ENCODE peak calls at places on chromosomes 2 and 18, in eight cellular contexts. S is NCI-H748 treated with DMSO at 0.1 percent for 48 hours; N is effector CD4-positive, alpha-beta T cell; K is psoas muscle; F is heart left ventricle; I is upper lobe of right lung; A is COR-L47; Z is A172. J is an unnamed sample.

GRCh38 chr2:223054193-223054781 is 2.3 kb downstream of the KCNE4 start:
- DNase-seq in N (no peak), A (no peak), I (no peak), S (no peak), F (peak; percentile 75), K (peak; percentile 77), Z (no peak), J (no peak)

GRCh38 chr2:187054501-187055319 is 205.7 kb upstream of the ZSWIM2 start:
- DNase-seq in Z (no peak), I (no peak), F (no peak), K (no peak), S (no peak), N (no peak), A (no peak), J (no peak)

GRCh38 chr18:35610089-35610488 is 28.5 kb downstream of the GALNT1 start:
- DNase-seq in F (no peak), I (no peak), S (peak; percentile 20), N (no peak), K (no peak), Z (no peak), A (peak; percentile 23), J (no peak)

GRCh38 chr2:12107849-12108420 is 361.5 kb downstream of the LPIN1 start:
- DNase-seq in A (no peak), Z (no peak), K (no peak), S (no peak), I (no peak), F (no peak), N (no peak), J (no peak)

GRCh38 chr2:38146917-38147307 is 71.0 kb upstream of the CYP1B1 start:
- DNase-seq in I (no peak), F (no peak), A (no peak), K (peak; percentile 34), S (no peak), N (no peak), Z (peak; percentile 98), J (no peak)

GRCh38 chr2:157596992-157597681 is 31.5 kb downstream of the ACVR1C start:
- DNase-seq in A (no peak), F (no peak), Z (no peak), I (peak; percentile 76), K (no peak), S (no peak), N (peak; percentile 36), J (peak; percentile 22)

GRCh38 chr18:75581336-75582121 is 154.0 kb upstream of the SMIM21 start:
- DNase-seq in K (no peak), N (no peak), Z (no peak), S (no peak), F (no peak), I (no peak), A (no peak), J (no peak)

GRCh38 chr2:28663359-28663758 is 88.3 kb upstream of the PPP1CB start:
- DNase-seq in S (no peak), N (no peak), F (no peak), K (no peak), A (no peak), I (no peak), Z (peak; percentile 51), J (no peak)

GRCh38 chr2:30683240-30683956 is 123.8 kb downstream of the CAPN13 start:
- DNase-seq in S (no peak), F (no peak), A (no peak), I (no peak), N (no peak), Z (no peak), K (no peak), J (no peak)

GRCh38 chr2:239326831-239327535 is 73.8 kb downstream of the HDAC4 start:
- DNase-seq in K (peak; percentile 56), A (no peak), S (no peak), I (peak; percentile 39), Z (peak; percentile 70), F (no peak), N (peak; percentile 60), J (peak; percentile 52)

GRCh38 chr2:232839680-232840079 is 30.4 kb upstream of the SNORC start:
- DNase-seq in A (no peak), Z (no peak), K (no peak), I (no peak), F (no peak), N (no peak), S (no peak), J (no peak)

GRCh38 chr2:239041062-239041461 is 193.2 kb downstream of the TWIST2 start:
- DNase-seq in S (no peak), F (no peak), I (no peak), K (no peak), N (no peak), A (no peak), Z (no peak), J (no peak)

GRCh38 chr2:233413046-233413445 is 58.8 kb downstream of the DGKD start:
- DNase-seq in S (no peak), I (no peak), F (no peak), N (no peak), A (no peak), Z (peak; percentile 74), K (no peak), J (no peak)

GRCh38 chr2:185618630-185619029 is 120.0 kb upstream of the FSIP2 start:
- DNase-seq in A (no peak), K (no peak), F (no peak), I (no peak), N (no peak), Z (peak; percentile 67), S (no peak), J (no peak)

GRCh38 chr18:11148655-11149440 is 521 bp downstream of the PIEZO2 start:
- DNase-seq in K (no peak), Z (no peak), F (no peak), I (no peak), N (no peak), S (no peak), A (no peak), J (no peak)